ENCODE peak calls at places on chromosomes 4 and X, in nine cellular contexts. P, S, U, Y, B, O, C, L and E are unnamed samples.
A peak's percentile ranks its signal among the peaks of the same experiment; 100 is the strongest.

GRCh38 chr4:44447563-44448504 is 775 bp downstream of the KCTD8 start:
- DNase-seq in S (peak; percentile 69), U (peak; percentile 65), O (no peak), B (no peak), P (peak; percentile 73), C (peak; percentile 70), L (peak; percentile 16), Y (no peak), E (peak; percentile 2)

GRCh38 chr4:49000806-49001205 is 14.7 kb downstream of the CWH43 start:
- DNase-seq in S (no peak), B (no peak), U (no peak), Y (no peak), C (no peak), P (no peak), O (no peak), L (no peak), E (no peak)

GRCh38 chrX:71974916-71975315 is 64.3 kb downstream of the NHSL2 start:
- DNase-seq in S (no peak), U (no peak), Y (no peak), O (no peak), B (no peak), L (no peak), P (no peak), C (no peak), E (no peak)

GRCh38 chrX:150362599-150363481 is at the start of gene MAMLD1:
- DNase-seq in L (peak; percentile 75), S (peak; percentile 85), O (peak; percentile 34), Y (no peak), U (peak; percentile 18), B (peak; percentile 82), P (peak; percentile 93), C (peak; percentile 70), E (peak; percentile 79)

GRCh38 chr4:139555705-139556070 is 331 bp downstream of the SETD7 start:
- DNase-seq in B (no peak), S (peak; percentile 82), U (no peak), Y (no peak), L (peak; percentile 57), C (peak; percentile 45), P (peak; percentile 88), O (peak; percentile 34), E (peak; percentile 44)

GRCh38 chrX:11953615-11954014 is 184.7 kb upstream of the FRMPD4 start:
- DNase-seq in U (no peak), C (no peak), P (no peak), B (no peak), O (no peak), S (no peak), Y (peak; percentile 58), L (no peak), E (peak; percentile 34)

GRCh38 chrX:111039606-111040005 is 56.4 kb upstream of the PAK3 start:
- DNase-seq in S (no peak), P (no peak), B (no peak), C (no peak), Y (no peak), U (peak; percentile 2), L (no peak), O (no peak), E (no peak)

GRCh38 chr4:122854444-122854843 is 27.8 kb downstream of the FGF2 start:
- DNase-seq in B (no peak), O (peak; percentile 18), Y (no peak), L (peak; percentile 40), P (no peak), C (no peak), U (no peak), S (no peak), E (peak; percentile 44)

GRCh38 chrX:31266172-31267076 is 194.6 kb upstream of the FTHL17 start:
- DNase-seq in B (peak; percentile 76), O (peak; percentile 33), P (peak; percentile 85), S (peak; percentile 57), Y (no peak), C (peak; percentile 65), U (peak; percentile 60), L (peak; percentile 25), E (peak; percentile 40)

GRCh38 chrX:152958047-152958446 is 35.9 kb downstream of the PNMA5 start:
- DNase-seq in L (no peak), C (no peak), P (no peak), U (peak; percentile 8), B (no peak), O (peak; percentile 32), S (no peak), Y (no peak), E (no peak)

GRCh38 chr4:145061325-145061920 is 36.6 kb downstream of the ANAPC10 start:
- DNase-seq in B (no peak), O (no peak), Y (no peak), S (no peak), U (peak; percentile 61), P (peak; percentile 51), C (no peak), L (no peak), E (no peak)

GRCh38 chr4:10461850-10462400 is 4.7 kb upstream of the ZNF518B start:
- DNase-seq in L (no peak), B (no peak), U (peak; percentile 53), C (no peak), S (no peak), O (no peak), Y (no peak), P (peak; percentile 30), E (no peak)

GRCh38 chr4:10098770-10099139 is 17.8 kb downstream of the WDR1 start:
- DNase-seq in L (no peak), S (no peak), P (peak; percentile 91), B (no peak), C (no peak), U (no peak), Y (no peak), O (no peak), E (peak; percentile 41)

GRCh38 chr4:46329118-46329976 is 60.6 kb downstream of the GABRA2 start:
- DNase-seq in U (peak; percentile 87), O (no peak), C (no peak), S (no peak), Y (no peak), P (no peak), L (no peak), B (peak; percentile 36), E (peak; percentile 6)

GRCh38 chrX:3403748-3404147 is 57.3 kb upstream of the MXRA5 start:
- DNase-seq in S (no peak), C (no peak), O (no peak), Y (no peak), B (no peak), U (no peak), L (no peak), P (peak; percentile 18), E (no peak)

GRCh38 chr4:74942251-74942917 is 9.5 kb downstream of the PARM1 start:
- DNase-seq in U (no peak), L (no peak), O (no peak), P (no peak), S (no peak), Y (no peak), C (no peak), B (no peak), E (no peak)

GRCh38 chr4:56512166-56512565 is 6.6 kb downstream of the ARL9 start:
- DNase-seq in L (no peak), Y (peak; percentile 10), O (no peak), P (peak; percentile 79), B (no peak), U (no peak), S (no peak), C (no peak), E (no peak)

GRCh38 chrX:75603833-75604232 is 81.0 kb upstream of the ZDHHC15 start:
- DNase-seq in Y (no peak), L (no peak), P (no peak), B (no peak), U (peak; percentile 56), C (no peak), S (no peak), O (no peak), E (no peak)

GRCh38 chr4:150799207-150799606 is 215.9 kb downstream of the LRBA start:
- DNase-seq in S (no peak), L (no peak), U (peak; percentile 33), B (no peak), P (no peak), C (no peak), O (no peak), Y (no peak), E (no peak)

GRCh38 chr4:31573554-31573953 is 853.4 kb downstream of the PCDH7 start:
- DNase-seq in P (no peak), Y (no peak), B (no peak), U (no peak), S (no peak), L (no peak), C (no peak), O (no peak), E (no peak)

GRCh38 chr4:83605744-83606172 is 69.8 kb downstream of the GPAT3 start:
- DNase-seq in Y (no peak), B (no peak), P (no peak), O (no peak), S (no peak), L (no peak), C (no peak), U (no peak), E (no peak)

GRCh38 chrX:21658152-21658737 is at the start of gene KLHL34:
- DNase-seq in L (no peak), C (no peak), S (peak; percentile 88), P (no peak), B (no peak), Y (no peak), U (peak; percentile 42), O (no peak), E (no peak)

DNA sequence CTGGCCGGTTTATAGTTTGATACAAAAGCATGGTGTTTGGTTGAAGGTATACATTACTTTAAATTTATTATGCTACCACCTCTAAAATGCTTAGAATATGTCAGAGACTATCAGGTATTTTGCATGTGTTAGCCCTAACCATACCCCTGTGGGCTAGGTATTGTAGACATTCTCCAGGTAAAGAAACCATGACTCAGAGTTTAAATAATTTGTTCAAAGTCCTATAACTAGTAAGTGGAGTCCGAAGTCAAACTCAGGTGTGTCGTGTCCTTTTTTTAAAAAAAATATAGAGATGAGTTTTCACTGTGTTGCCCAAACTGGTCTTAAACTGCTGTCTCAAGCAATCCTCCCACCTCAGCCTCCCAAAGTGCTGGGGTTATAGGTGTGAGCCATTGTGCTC is 12.4 kb downstream of the LAP3 start:
- DNase-seq in Y (no peak), U (no peak), O (no peak), C (no peak), S (no peak), P (no peak), B (no peak), L (no peak), E (no peak)
- H3K36me3 ChIP-seq in Y (peaks cover 4% of the 10 kb centered on the region), U (peaks cover 25% of the 10 kb centered on the region), O (no peaks in the 10 kb centered on the region), C (peaks cover 74% of the 10 kb centered on the region), S (peaks cover 96% of the 10 kb centered on the region), P (peaks cover 46% of the 10 kb centered on the region), B (peaks cover 91% of the 10 kb centered on the region), L (no peaks in the 10 kb centered on the region), E (peaks cover 2% of the 10 kb centered on the region)

GRCh38 chrX:153969125-153969903 is 2.3 kb downstream of the HCFC1 start:
- DNase-seq in B (peak; percentile 68), C (no peak), L (no peak), O (no peak), Y (no peak), P (no peak), U (no peak), S (no peak), E (no peak)
- H3K4me3 ChIP-seq in B (peak overlapping the region; percentile 99), C (peak overlapping the region; percentile 81), L (peak overlapping the region; percentile 52), O (peak overlapping the region; percentile 82), Y (peak overlapping the region; percentile 75), P (peak overlapping the region; percentile 99), U (peak overlapping the region; percentile 85), S (peak overlapping the region; percentile 80), E (peak overlapping the region; percentile 94)

GRCh38 chr4:1407657-1408333 is 1.6 kb upstream of the NKX1-1 start:
- DNase-seq in C (no peak), B (no peak), U (no peak), S (no peak), O (no peak), Y (no peak), L (no peak), P (peak; percentile 83), E (no peak)
- H3K27me3 ChIP-seq in C (peaks cover 100% of the 10 kb centered on the region), B (peaks cover 4% of the 10 kb centered on the region), U (peaks cover 97% of the 10 kb centered on the region), S (peaks cover 39% of the 10 kb centered on the region), O (peaks cover 100% of the 10 kb centered on the region), Y (peaks cover 30% of the 10 kb centered on the region), L (peaks cover 60% of the 10 kb centered on the region), P (peaks cover 51% of the 10 kb centered on the region), E (peaks cover 33% of the 10 kb centered on the region)

GRCh38 chr4:153489856-153490558 is 23.8 kb downstream of the TMEM131L start:
- DNase-seq in B (no peak), U (no peak), C (no peak), S (no peak), P (no peak), O (no peak), L (no peak), Y (no peak), E (no peak)
- H3K36me3 ChIP-seq in B (no peaks in the 10 kb centered on the region), U (no peaks in the 10 kb centered on the region), C (no peaks in the 10 kb centered on the region), S (no peaks in the 10 kb centered on the region), P (no peaks in the 10 kb centered on the region), O (no peaks in the 10 kb centered on the region), L (no peaks in the 10 kb centered on the region), Y (no peaks in the 10 kb centered on the region), E (peaks cover 3% of the 10 kb centered on the region)